ENCODE peak calls at places on chromosomes 11 and 22, in ten cellular contexts. One of them, this sample, is unnamed.

GRCh38 chr11:69359735-69360470 is 65.9 kb downstream of the MYEOV start:
- DNase-seq in A549: no peak
- DNase-seq in cardiac fibroblast: peak
- DNase-seq in pancreas: no peak
- DNase-seq in mammary epithelial cell: no peak
- DNase-seq in AG04450: no peak
- DNase-seq in left ventricle myocardium inferior: no peak
- DNase-seq in dorsolateral prefrontal cortex: no peak
- DNase-seq in LNCaP clone FGC: no peak
- DNase-seq in sigmoid colon: no peak
- DNase-seq in this sample: no peak

GRCh38 chr11:93783767-93784151 is 323 bp upstream of the MED17 start:
- DNase-seq in A549: no peak
- DNase-seq in cardiac fibroblast: no peak
- DNase-seq in pancreas: no peak
- DNase-seq in mammary epithelial cell: no peak
- DNase-seq in AG04450: peak
- DNase-seq in left ventricle myocardium inferior: no peak
- DNase-seq in dorsolateral prefrontal cortex: peak
- DNase-seq in LNCaP clone FGC: no peak
- DNase-seq in sigmoid colon: no peak
- DNase-seq in this sample: no peak

GRCh38 chr11:118098996-118099837 is 12.5 kb upstream of the SMIM35 start:
- DNase-seq in A549: no peak
- DNase-seq in cardiac fibroblast: no peak
- DNase-seq in pancreas: no peak
- DNase-seq in mammary epithelial cell: no peak
- DNase-seq in AG04450: no peak
- DNase-seq in left ventricle myocardium inferior: no peak
- DNase-seq in dorsolateral prefrontal cortex: no peak
- DNase-seq in LNCaP clone FGC: no peak
- DNase-seq in sigmoid colon: peak
- DNase-seq in this sample: no peak

GRCh38 chr11:2933376-2934056 is 4.3 kb upstream of the PHLDA2 start:
- DNase-seq in A549: peak
- DNase-seq in cardiac fibroblast: peak
- DNase-seq in pancreas: peak
- DNase-seq in mammary epithelial cell: peak
- DNase-seq in AG04450: peak
- DNase-seq in left ventricle myocardium inferior: peak
- DNase-seq in dorsolateral prefrontal cortex: no peak
- DNase-seq in LNCaP clone FGC: peak
- DNase-seq in sigmoid colon: peak
- DNase-seq in this sample: peak

GRCh38 chr11:67286621-67287333 is 2.3 kb upstream of the ANKRD13D start:
- DNase-seq in A549: no peak
- DNase-seq in cardiac fibroblast: no peak
- DNase-seq in pancreas: peak
- DNase-seq in mammary epithelial cell: no peak
- DNase-seq in AG04450: no peak
- DNase-seq in left ventricle myocardium inferior: peak
- DNase-seq in dorsolateral prefrontal cortex: no peak
- DNase-seq in LNCaP clone FGC: no peak
- DNase-seq in sigmoid colon: peak
- DNase-seq in this sample: no peak

GRCh38 chr11:117449111-117449693 is 121.5 kb downstream of the CEP164 start:
- DNase-seq in A549: no peak
- DNase-seq in cardiac fibroblast: no peak
- DNase-seq in pancreas: no peak
- DNase-seq in mammary epithelial cell: no peak
- DNase-seq in AG04450: no peak
- DNase-seq in left ventricle myocardium inferior: no peak
- DNase-seq in dorsolateral prefrontal cortex: no peak
- DNase-seq in LNCaP clone FGC: no peak
- DNase-seq in sigmoid colon: peak
- DNase-seq in this sample: no peak

GRCh38 chr11:8776209-8776608 is 93.6 kb downstream of the RPL27A start:
- DNase-seq in A549: no peak
- DNase-seq in cardiac fibroblast: no peak
- DNase-seq in pancreas: no peak
- DNase-seq in mammary epithelial cell: no peak
- DNase-seq in AG04450: no peak
- DNase-seq in left ventricle myocardium inferior: no peak
- DNase-seq in dorsolateral prefrontal cortex: no peak
- DNase-seq in LNCaP clone FGC: no peak
- DNase-seq in sigmoid colon: no peak
- DNase-seq in this sample: no peak

GRCh38 chr11:66919938-66920337 is 38.2 kb downstream of the PC start:
- DNase-seq in A549: no peak
- DNase-seq in cardiac fibroblast: no peak
- DNase-seq in pancreas: no peak
- DNase-seq in mammary epithelial cell: no peak
- DNase-seq in AG04450: no peak
- DNase-seq in left ventricle myocardium inferior: no peak
- DNase-seq in dorsolateral prefrontal cortex: no peak
- DNase-seq in LNCaP clone FGC: no peak
- DNase-seq in sigmoid colon: no peak
- DNase-seq in this sample: no peak

GRCh38 chr22:29096736-29097669 is 24.2 kb downstream of the KREMEN1 start:
- DNase-seq in A549: no peak
- DNase-seq in cardiac fibroblast: no peak
- DNase-seq in pancreas: no peak
- DNase-seq in mammary epithelial cell: no peak
- DNase-seq in AG04450: no peak
- DNase-seq in left ventricle myocardium inferior: no peak
- DNase-seq in dorsolateral prefrontal cortex: no peak
- DNase-seq in LNCaP clone FGC: no peak
- DNase-seq in sigmoid colon: no peak
- DNase-seq in this sample: no peak

GRCh38 chr22:29106839-29107238 is 34.0 kb downstream of the KREMEN1 start:
- DNase-seq in A549: no peak
- DNase-seq in cardiac fibroblast: no peak
- DNase-seq in pancreas: no peak
- DNase-seq in mammary epithelial cell: no peak
- DNase-seq in AG04450: no peak
- DNase-seq in left ventricle myocardium inferior: no peak
- DNase-seq in dorsolateral prefrontal cortex: no peak
- DNase-seq in LNCaP clone FGC: no peak
- DNase-seq in sigmoid colon: no peak
- DNase-seq in this sample: no peak

GRCh38 chr22:29098296-29098695 is 25.5 kb downstream of the KREMEN1 start:
- DNase-seq in A549: no peak
- DNase-seq in cardiac fibroblast: no peak
- DNase-seq in pancreas: no peak
- DNase-seq in mammary epithelial cell: no peak
- DNase-seq in AG04450: no peak
- DNase-seq in left ventricle myocardium inferior: no peak
- DNase-seq in dorsolateral prefrontal cortex: no peak
- DNase-seq in LNCaP clone FGC: no peak
- DNase-seq in sigmoid colon: no peak
- DNase-seq in this sample: no peak

GRCh38 chr22:29105468-29105867 is 32.6 kb downstream of the KREMEN1 start:
- DNase-seq in A549: no peak
- DNase-seq in cardiac fibroblast: no peak
- DNase-seq in pancreas: no peak
- DNase-seq in mammary epithelial cell: no peak
- DNase-seq in AG04450: no peak
- DNase-seq in left ventricle myocardium inferior: no peak
- DNase-seq in dorsolateral prefrontal cortex: no peak
- DNase-seq in LNCaP clone FGC: no peak
- DNase-seq in sigmoid colon: no peak
- DNase-seq in this sample: no peak

DNA sequence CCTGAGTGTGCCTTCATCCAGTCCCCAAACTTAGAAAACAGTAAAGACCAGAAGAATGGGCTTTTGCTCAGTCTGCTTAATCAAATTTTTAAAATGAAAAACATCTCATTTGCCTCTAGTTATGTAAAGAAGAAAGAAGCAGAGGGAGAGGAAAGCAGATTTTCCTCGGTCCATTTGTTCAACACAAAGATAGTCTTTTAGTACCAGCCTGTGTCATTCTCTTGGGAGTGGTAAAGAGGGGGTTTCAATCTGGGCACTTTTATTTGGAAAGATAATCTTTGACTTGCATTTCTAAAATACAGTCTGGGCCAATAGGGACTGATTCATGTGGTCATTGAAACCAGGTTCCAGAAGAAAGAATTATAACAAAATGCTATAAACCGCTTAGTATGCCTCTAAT is 29.5 kb downstream of the KREMEN1 start:
- DNase-seq in A549: no peak
- DNase-seq in cardiac fibroblast: no peak
- DNase-seq in pancreas: no peak
- DNase-seq in mammary epithelial cell: no peak
- DNase-seq in AG04450: no peak
- DNase-seq in left ventricle myocardium inferior: no peak
- DNase-seq in dorsolateral prefrontal cortex: no peak
- DNase-seq in LNCaP clone FGC: no peak
- DNase-seq in sigmoid colon: no peak
- DNase-seq in this sample: no peak
- TF ChIP-seq CTCF in A549: no peak
- TF ChIP-seq CTCF in cardiac fibroblast: no peak
- TF ChIP-seq CTCF in pancreas: no peak
- TF ChIP-seq CTCF in mammary epithelial cell: no peak
- TF ChIP-seq CTCF in AG04450: no peak
- TF ChIP-seq CTCF in left ventricle myocardium inferior: no peak
- TF ChIP-seq CTCF in dorsolateral prefrontal cortex: no peak
- TF ChIP-seq CTCF in LNCaP clone FGC: no peak
- TF ChIP-seq CTCF in sigmoid colon: no peak
- TF ChIP-seq CTCF in this sample: no peak

GRCh38 chr11:26944866-26945664 is 48.8 kb upstream of the FIBIN start:
- DNase-seq in A549: no peak
- DNase-seq in cardiac fibroblast: peak
- DNase-seq in pancreas: no peak
- DNase-seq in mammary epithelial cell: no peak
- DNase-seq in AG04450: no peak
- DNase-seq in left ventricle myocardium inferior: no peak
- DNase-seq in dorsolateral prefrontal cortex: no peak
- DNase-seq in LNCaP clone FGC: no peak
- DNase-seq in sigmoid colon: no peak
- DNase-seq in this sample: no peak

GRCh38 chr11:26946209-26946828 is 47.6 kb upstream of the FIBIN start:
- DNase-seq in A549: no peak
- DNase-seq in cardiac fibroblast: peak
- DNase-seq in pancreas: no peak
- DNase-seq in mammary epithelial cell: peak
- DNase-seq in AG04450: no peak
- DNase-seq in left ventricle myocardium inferior: no peak
- DNase-seq in dorsolateral prefrontal cortex: no peak
- DNase-seq in LNCaP clone FGC: no peak
- DNase-seq in sigmoid colon: no peak
- DNase-seq in this sample: peak

GRCh38 chr11:26947904-26948639 is 45.8 kb upstream of the FIBIN start:
- DNase-seq in A549: no peak
- DNase-seq in cardiac fibroblast: peak
- DNase-seq in pancreas: no peak
- DNase-seq in mammary epithelial cell: peak
- DNase-seq in AG04450: no peak
- DNase-seq in left ventricle myocardium inferior: no peak
- DNase-seq in dorsolateral prefrontal cortex: no peak
- DNase-seq in LNCaP clone FGC: no peak
- DNase-seq in sigmoid colon: no peak
- DNase-seq in this sample: no peak

GRCh38 chr11:26948881-26949280 is 45.0 kb upstream of the FIBIN start:
- DNase-seq in A549: no peak
- DNase-seq in cardiac fibroblast: no peak
- DNase-seq in pancreas: no peak
- DNase-seq in mammary epithelial cell: peak
- DNase-seq in AG04450: no peak
- DNase-seq in left ventricle myocardium inferior: no peak
- DNase-seq in dorsolateral prefrontal cortex: no peak
- DNase-seq in LNCaP clone FGC: no peak
- DNase-seq in sigmoid colon: no peak
- DNase-seq in this sample: no peak

GRCh38 chr11:26947379-26947844 is 46.5 kb upstream of the FIBIN start:
- DNase-seq in A549: no peak
- DNase-seq in cardiac fibroblast: peak
- DNase-seq in pancreas: no peak
- DNase-seq in mammary epithelial cell: peak
- DNase-seq in AG04450: peak
- DNase-seq in left ventricle myocardium inferior: no peak
- DNase-seq in dorsolateral prefrontal cortex: no peak
- DNase-seq in LNCaP clone FGC: peak
- DNase-seq in sigmoid colon: peak
- DNase-seq in this sample: peak
- H3K4me3 ChIP-seq in A549: no peak
- H3K4me3 ChIP-seq in cardiac fibroblast: no peak
- H3K4me3 ChIP-seq in pancreas: no peak
- H3K4me3 ChIP-seq in mammary epithelial cell: no peak
- H3K4me3 ChIP-seq in AG04450: no peak
- H3K4me3 ChIP-seq in left ventricle myocardium inferior: no peak
- H3K4me3 ChIP-seq in dorsolateral prefrontal cortex: no peak
- H3K4me3 ChIP-seq in LNCaP clone FGC: no peak
- H3K4me3 ChIP-seq in sigmoid colon: no peak
- H3K4me3 ChIP-seq in this sample: no peak

DNA sequence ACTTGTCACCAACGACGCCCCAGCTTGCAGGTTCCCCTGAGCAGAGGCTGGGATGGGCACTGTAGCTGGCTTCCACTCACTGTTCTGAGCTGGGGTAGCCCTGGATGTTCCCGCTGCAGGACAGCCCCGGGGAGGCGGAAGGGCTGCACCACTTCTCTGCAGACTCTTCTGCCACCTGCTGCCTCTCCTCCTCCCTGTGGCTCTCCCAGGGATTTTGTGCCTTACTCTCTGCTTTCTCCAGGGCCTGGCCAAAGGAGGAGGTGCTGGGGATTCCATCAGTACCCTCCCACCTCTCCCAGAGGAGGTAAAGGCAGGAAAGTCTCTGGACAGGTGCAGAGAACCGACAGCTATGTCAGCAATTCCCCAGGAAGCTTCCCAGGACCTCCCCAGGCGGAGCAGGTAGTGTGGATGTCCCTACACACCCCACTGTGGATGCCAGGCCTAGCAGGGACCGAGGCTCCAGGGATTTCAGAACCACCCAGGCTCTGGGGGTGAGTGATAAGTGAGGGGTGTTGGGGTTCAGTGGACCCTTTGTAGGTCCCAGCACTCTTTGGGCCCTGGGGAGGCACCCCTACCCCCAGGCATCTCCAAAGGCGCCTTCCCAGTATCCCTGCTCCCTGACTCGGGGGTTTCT is 11.3 kb downstream of the DUSP8 start:
- DNase-seq in A549: no peak
- DNase-seq in cardiac fibroblast: no peak
- DNase-seq in pancreas: peak
- DNase-seq in mammary epithelial cell: no peak
- DNase-seq in AG04450: no peak
- DNase-seq in left ventricle myocardium inferior: no peak
- DNase-seq in dorsolateral prefrontal cortex: no peak
- DNase-seq in LNCaP clone FGC: no peak
- DNase-seq in sigmoid colon: no peak
- DNase-seq in this sample: no peak
- TF ChIP-seq CTCF in A549: no peak
- TF ChIP-seq CTCF in cardiac fibroblast: no peak
- TF ChIP-seq CTCF in pancreas: no peak
- TF ChIP-seq CTCF in mammary epithelial cell: no peak
- TF ChIP-seq CTCF in AG04450: no peak
- TF ChIP-seq CTCF in left ventricle myocardium inferior: peak
- TF ChIP-seq CTCF in dorsolateral prefrontal cortex: no peak
- TF ChIP-seq CTCF in LNCaP clone FGC: peak
- TF ChIP-seq CTCF in sigmoid colon: no peak
- TF ChIP-seq CTCF in this sample: no peak

GRCh38 chr22:50599816-50600454 is 658 bp upstream of the MAPK8IP2 start:
- DNase-seq in A549: no peak
- DNase-seq in cardiac fibroblast: peak
- DNase-seq in pancreas: peak
- DNase-seq in mammary epithelial cell: peak
- DNase-seq in AG04450: no peak
- DNase-seq in left ventricle myocardium inferior: peak
- DNase-seq in dorsolateral prefrontal cortex: no peak
- DNase-seq in LNCaP clone FGC: no peak
- DNase-seq in sigmoid colon: peak
- DNase-seq in this sample: no peak

GRCh38 chr22:50601669-50602337 is 1.2 kb downstream of the MAPK8IP2 start:
- DNase-seq in A549: no peak
- DNase-seq in cardiac fibroblast: no peak
- DNase-seq in pancreas: no peak
- DNase-seq in mammary epithelial cell: no peak
- DNase-seq in AG04450: no peak
- DNase-seq in left ventricle myocardium inferior: no peak
- DNase-seq in dorsolateral prefrontal cortex: no peak
- DNase-seq in LNCaP clone FGC: no peak
- DNase-seq in sigmoid colon: peak
- DNase-seq in this sample: no peak

GRCh38 chr22:50602338-50602700 is 1.7 kb downstream of the MAPK8IP2 start:
- DNase-seq in A549: no peak
- DNase-seq in cardiac fibroblast: no peak
- DNase-seq in pancreas: no peak
- DNase-seq in mammary epithelial cell: no peak
- DNase-seq in AG04450: no peak
- DNase-seq in left ventricle myocardium inferior: no peak
- DNase-seq in dorsolateral prefrontal cortex: no peak
- DNase-seq in LNCaP clone FGC: no peak
- DNase-seq in sigmoid colon: no peak
- DNase-seq in this sample: no peak

GRCh38 chr22:50600967-50601668 is 525 bp downstream of the MAPK8IP2 start:
- DNase-seq in A549: no peak
- DNase-seq in cardiac fibroblast: no peak
- DNase-seq in pancreas: peak
- DNase-seq in mammary epithelial cell: no peak
- DNase-seq in AG04450: no peak
- DNase-seq in left ventricle myocardium inferior: no peak
- DNase-seq in dorsolateral prefrontal cortex: no peak
- DNase-seq in LNCaP clone FGC: no peak
- DNase-seq in sigmoid colon: no peak
- DNase-seq in this sample: no peak

DNA sequence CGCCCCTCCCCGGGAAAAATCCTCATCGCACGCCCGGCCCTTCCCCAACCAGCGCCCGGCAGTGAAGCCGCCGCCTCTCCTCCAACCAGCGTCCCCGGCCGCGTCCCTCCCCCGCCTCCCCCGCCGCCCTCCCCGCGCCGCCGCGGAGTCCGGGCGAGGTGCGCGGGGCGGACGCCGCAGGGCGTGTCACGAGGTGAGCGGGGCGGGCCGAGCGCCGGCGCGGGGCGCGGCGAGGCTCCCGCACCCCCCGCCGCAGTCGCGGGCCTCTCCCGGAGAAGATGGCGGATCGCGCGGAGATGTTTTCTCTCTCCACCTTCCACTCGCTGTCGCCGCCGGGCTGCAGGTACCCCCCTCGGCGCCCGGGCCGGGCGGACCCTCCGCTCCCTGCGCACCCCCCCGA is at the start of gene MAPK8IP2:
- DNase-seq in A549: no peak
- DNase-seq in cardiac fibroblast: no peak
- DNase-seq in pancreas: peak
- DNase-seq in mammary epithelial cell: no peak
- DNase-seq in AG04450: no peak
- DNase-seq in left ventricle myocardium inferior: no peak
- DNase-seq in dorsolateral prefrontal cortex: no peak
- DNase-seq in LNCaP clone FGC: no peak
- DNase-seq in sigmoid colon: no peak
- DNase-seq in this sample: no peak
- H3K4me3 ChIP-seq in A549: peak
- H3K4me3 ChIP-seq in cardiac fibroblast: peak
- H3K4me3 ChIP-seq in pancreas: peak
- H3K4me3 ChIP-seq in mammary epithelial cell: no peak
- H3K4me3 ChIP-seq in AG04450: peak
- H3K4me3 ChIP-seq in left ventricle myocardium inferior: peak
- H3K4me3 ChIP-seq in dorsolateral prefrontal cortex: peak
- H3K4me3 ChIP-seq in LNCaP clone FGC: peak
- H3K4me3 ChIP-seq in sigmoid colon: peak
- H3K4me3 ChIP-seq in this sample: no peak